ENCODE peak calls at places on chromosomes 16 and 17, in six cellular contexts. R is IMR-90, G is H9, O is mesenchymal stem cell, V is H1, X is mesendoderm. N is an unnamed sample.

GRCh38 chr17:77610980-77611641 is 347.4 kb upstream of the TNRC6C start:
- DNase-seq in R (no peak), G (no peak), O (no peak), V (no peak), X (no peak), N (no peak)

GRCh38 chr16:54511181-54511731 is 224.7 kb upstream of the IRX3 start:
- DNase-seq in R (no peak), G (no peak), O (no peak), V (no peak), X (peak; percentile 34), N (no peak)

GRCh38 chr17:74890554-74890953 is 2.9 kb downstream of the FADS6 start:
- DNase-seq in R (no peak), G (no peak), O (no peak), V (no peak), X (no peak), N (no peak)

GRCh38 chr17:45284176-45285140 is 22.6 kb upstream of the SPATA32 start:
- DNase-seq in R (no peak), G (peak; percentile 60), O (no peak), V (peak; percentile 67), X (peak; percentile 28), N (no peak)

GRCh38 chr16:66480265-66481080 is 53.4 kb downstream of the BEAN1 start:
- DNase-seq in R (no peak), G (peak; percentile 28), O (no peak), V (no peak), X (no peak), N (no peak)

GRCh38 chr17:16507918-16508533 is 16.0 kb upstream of the LRRC75A start:
- DNase-seq in R (peak; percentile 17), G (no peak), O (no peak), V (no peak), X (no peak), N (no peak)

GRCh38 chr17:75693500-75694481 is 26.7 kb downstream of the SAP30BP start:
- DNase-seq in R (peak; percentile 56), G (peak; percentile 79), O (peak; percentile 88), V (no peak), X (peak; percentile 79), N (peak; percentile 33)

GRCh38 chr17:7354262-7354781 is 634 bp upstream of the TMEM95 start:
- DNase-seq in R (peak; percentile 80), G (no peak), O (peak; percentile 65), V (no peak), X (peak; percentile 52), N (no peak)

GRCh38 chr16:53094013-53094630 is 39.3 kb downstream of the CHD9 start:
- DNase-seq in R (no peak), G (no peak), O (no peak), V (no peak), X (no peak), N (no peak)

GRCh38 chr16:11156401-11156800 is 99.6 kb downstream of the SOCS1 start:
- DNase-seq in R (no peak), G (no peak), O (no peak), V (no peak), X (no peak), N (no peak)

GRCh38 chr16:2979669-2980226 is 498 bp downstream of the PKMYT1 start:
- DNase-seq in R (peak; percentile 2), G (no peak), O (no peak), V (no peak), X (no peak), N (no peak)

GRCh38 chr16:30626230-30626629 is 16.0 kb upstream of the ZNF689 start:
- DNase-seq in R (no peak), G (no peak), O (no peak), V (no peak), X (no peak), N (no peak)

GRCh38 chr16:74837056-74837455 is 62.4 kb upstream of the FA2H start:
- DNase-seq in R (no peak), G (no peak), O (no peak), V (no peak), X (no peak), N (no peak)

GRCh38 chr16:12439443-12440232 is 364.0 kb downstream of the CPPED1 start:
- DNase-seq in R (no peak), G (no peak), O (no peak), V (no peak), X (no peak), N (no peak)

GRCh38 chr17:57662644-57663308 is 82.3 kb downstream of the CCDC182 start:
- DNase-seq in R (peak; percentile 99), G (peak; percentile 100), O (peak; percentile 100), V (peak; percentile 97), X (peak; percentile 98), N (peak; percentile 92)

GRCh38 chr16:86899757-86900156 is 321.4 kb downstream of the FOXL1 start:
- DNase-seq in R (peak; percentile 67), G (no peak), O (no peak), V (no peak), X (no peak), N (no peak)

GRCh38 chr16:49330562-49331201 is 42.9 kb upstream of the C16orf78 start:
- DNase-seq in R (no peak), G (no peak), O (no peak), V (no peak), X (no peak), N (no peak)

GRCh38 chr17:29051194-29051593 is 8.3 kb downstream of the PIPOX start:
- DNase-seq in R (no peak), G (no peak), O (no peak), V (no peak), X (no peak), N (no peak)

GRCh38 chr16:11251525-11252481 is 4.2 kb downstream of the SOCS1 start:
- DNase-seq in R (peak; percentile 91), G (no peak), O (peak; percentile 73), V (no peak), X (no peak), N (no peak)

GRCh38 chr16:82943371-82943770 is 316.6 kb downstream of the CDH13 start:
- DNase-seq in R (peak; percentile 32), G (no peak), O (peak; percentile 11), V (no peak), X (peak; percentile 8), N (no peak)

GRCh38 chr16:5438591-5438990 is 341.0 kb upstream of the EEF2KMT start:
- DNase-seq in R (no peak), G (no peak), O (no peak), V (no peak), X (peak; percentile 26), N (no peak)

GRCh38 chr16:89602273-89602951 is 11.0 kb upstream of the DPEP1 start:
- DNase-seq in R (peak; percentile 91), G (peak; percentile 70), O (peak; percentile 91), V (peak; percentile 74), X (peak; percentile 77), N (peak; percentile 70)

GRCh38 chr16:89602952-89603590 is 10.4 kb upstream of the DPEP1 start:
- DNase-seq in R (no peak), G (no peak), O (no peak), V (no peak), X (no peak), N (no peak)

GRCh38 chr16:89600427-89600826 is 13.0 kb upstream of the DPEP1 start:
- DNase-seq in R (no peak), G (no peak), O (no peak), V (no peak), X (no peak), N (no peak)

GRCh38 chr16:89600956-89601355 is 12.5 kb upstream of the DPEP1 start:
- DNase-seq in R (no peak), G (no peak), O (peak; percentile 54), V (no peak), X (no peak), N (no peak)

DNA sequence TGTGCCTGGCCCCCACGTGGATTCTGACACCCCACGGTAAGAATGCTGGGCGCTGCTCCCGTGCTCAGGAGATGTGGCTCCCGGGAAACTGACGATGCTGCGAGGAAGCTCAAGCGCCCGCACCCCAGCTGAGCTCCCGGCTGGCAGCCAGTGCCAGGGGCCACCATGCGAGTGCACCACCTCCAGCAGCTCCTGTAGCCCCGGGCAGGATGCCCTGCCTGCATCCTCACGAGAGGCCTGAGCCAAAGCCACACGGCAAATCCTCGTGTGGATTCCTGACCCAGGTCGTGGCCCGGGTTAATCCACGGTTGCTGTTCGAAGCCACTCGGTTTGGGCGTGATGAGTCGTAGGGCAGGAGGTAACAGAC is 11.6 kb upstream of the DPEP1 start:
- DNase-seq in R (no peak), G (no peak), O (no peak), V (no peak), X (no peak), N (no peak)
- H3K18ac ChIP-seq in R (no peak overlapping the region), G (no peak overlapping the region), O (peak overlapping the region; percentile 54), V (no peak overlapping the region), X (no peak overlapping the region), N (peak overlapping the region; percentile 96)

GRCh38 chr17:56596741-56597494 is 3.4 kb downstream of the NOG start:
- DNase-seq in R (no peak), G (peak; percentile 78), O (peak; percentile 20), V (peak; percentile 70), X (no peak), N (peak; percentile 53)

GRCh38 chr17:56593741-56594527 is 435 bp downstream of the NOG start:
- DNase-seq in R (peak; percentile 71), G (peak; percentile 79), O (peak; percentile 83), V (peak; percentile 82), X (no peak), N (no peak)

GRCh38 chr17:56594528-56595418 is 1.3 kb downstream of the NOG start:
- DNase-seq in R (peak; percentile 10), G (peak; percentile 77), O (peak; percentile 56), V (peak; percentile 74), X (peak; percentile 76), N (peak; percentile 48)

GRCh38 chr17:56597495-56597990 is 4.0 kb downstream of the NOG start:
- DNase-seq in R (peak; percentile 26), G (peak; percentile 66), O (peak; percentile 34), V (peak; percentile 55), X (peak; percentile 82), N (peak; percentile 57)

DNA sequence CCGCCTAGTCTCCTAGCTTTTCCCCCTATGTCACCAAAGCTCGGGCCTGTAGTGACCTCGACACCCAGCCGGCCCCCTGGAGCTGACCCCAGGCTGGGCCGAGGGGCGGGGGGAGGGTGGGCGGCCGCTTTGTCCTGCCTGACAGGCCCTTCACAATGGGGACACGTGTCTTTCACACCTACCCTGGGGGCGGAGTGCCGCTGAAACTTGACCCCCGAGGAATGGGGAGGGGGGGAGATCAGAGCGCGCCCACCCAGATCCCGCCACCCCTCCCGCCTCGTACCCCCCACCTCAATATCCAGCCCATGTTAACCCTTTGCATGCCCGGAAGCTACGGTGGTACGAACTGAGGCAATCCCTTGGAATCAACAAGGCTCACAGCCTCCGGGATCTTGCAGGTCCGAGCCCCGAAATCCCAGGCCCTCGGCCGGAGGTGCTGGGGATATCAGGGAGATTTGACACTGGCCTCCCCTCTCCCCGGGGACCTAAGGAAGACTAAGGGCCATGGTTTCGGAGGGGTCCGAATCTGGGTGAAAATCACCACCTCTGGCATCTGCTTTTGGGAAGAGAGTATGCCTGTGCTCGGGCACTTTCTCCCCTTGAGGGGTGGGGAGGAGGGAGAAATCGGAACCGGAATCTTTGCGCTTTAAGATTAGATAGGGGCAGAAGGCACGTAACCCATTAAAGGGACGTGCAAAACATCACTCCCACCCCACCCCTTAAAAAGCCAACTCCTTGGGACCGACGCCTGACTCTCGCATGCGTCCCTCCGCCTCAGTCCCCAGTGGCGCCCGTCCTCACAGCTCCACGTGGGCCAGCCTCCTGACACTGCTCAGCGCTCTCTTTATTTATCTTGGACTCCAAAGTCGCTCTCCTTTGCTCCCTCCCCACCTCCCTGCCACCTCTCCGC is 2.6 kb downstream of the NOG start:
- DNase-seq in R (peak; percentile 10), G (peak; percentile 89), O (peak; percentile 34), V (peak; percentile 80), X (peak; percentile 94), N (peak; percentile 77)
- H2BK15ac ChIP-seq in R (peak overlapping the region; percentile 54), G (no peak overlapping the region), O (no peak overlapping the region), V (no peak overlapping the region), X (no peak overlapping the region), N (no peak overlapping the region)

GRCh38 chr16:580946-581498 is 8.8 kb upstream of the RAB40C start:
- DNase-seq in R (no peak), G (no peak), O (no peak), V (no peak), X (no peak), N (no peak)
- H3K4me1 ChIP-seq in R (peaks cover under 1% of the 10 kb centered on the region), G (no peaks in the 10 kb centered on the region), O (peaks cover 29% of the 10 kb centered on the region), V (peaks cover 21% of the 10 kb centered on the region), X (no peaks in the 10 kb centered on the region), N (peaks cover 12% of the 10 kb centered on the region)

GRCh38 chr17:47213540-47213939 is 4.4 kb downstream of the MYL4 start:
- DNase-seq in R (no peak), G (no peak), O (no peak), V (no peak), X (no peak), N (no peak)
- H3K18ac ChIP-seq in R (no peak overlapping the region), G (no peak overlapping the region), O (no peak overlapping the region), V (no peak overlapping the region), X (no peak overlapping the region), N (no peak overlapping the region)

N was measured in neuronal stem cell.